ENCODE peak calls at places on chromosomes 1 and 21, in eight cellular contexts. Z is bronchial epithelial cell; K is tibial artery; E is stomach; G is uterus; P is CD8-positive, alpha-beta T cell; C is heart left ventricle; R is A549. B is an unnamed sample.

GRCh38 chr1:209768354-209768774 is 12.5 kb downstream of the TRAF3IP3 start:
- DNase-seq in Z (no peak), K (no peak), E (peak), G (no peak), P (peak), C (no peak), R (no peak), B (no peak)

GRCh38 chr21:31161157-31161556 is 122.9 kb upstream of the KRTAP19-8 start:
- DNase-seq in Z (peak), K (no peak), E (no peak), G (no peak), P (no peak), C (no peak), R (no peak), B (no peak)

GRCh38 chr1:15071936-15072335 is 81.6 kb upstream of the TMEM51 start:
- DNase-seq in Z (no peak), K (no peak), E (no peak), G (no peak), P (no peak), C (no peak), R (no peak), B (no peak)

GRCh38 chr21:43306911-43307676 is 119.8 kb downstream of the SIK1 start:
- DNase-seq in Z (peak), K (peak), E (peak), G (no peak), P (no peak), C (peak), R (peak), B (no peak)

GRCh38 chr21:37921091-37921490 is 4.8 kb upstream of the KCNJ6 start:
- DNase-seq in Z (no peak), K (no peak), E (no peak), G (no peak), P (no peak), C (no peak), R (no peak), B (no peak)

GRCh38 chr1:118783095-118783758 is 204.9 kb downstream of the TBX15 start:
- DNase-seq in Z (peak), K (no peak), E (no peak), G (no peak), P (no peak), C (no peak), R (no peak), B (no peak)

GRCh38 chr1:41331546-41331917 is 29.7 kb upstream of the FOXO6 start:
- DNase-seq in Z (no peak), K (no peak), E (no peak), G (no peak), P (no peak), C (no peak), R (no peak), B (no peak)

GRCh38 chr1:39277876-39278275 is 73.4 kb downstream of the MACF1 start:
- DNase-seq in Z (no peak), K (no peak), E (no peak), G (no peak), P (no peak), C (no peak), R (no peak), B (no peak)

GRCh38 chr1:231757101-231757404 is 130.5 kb downstream of the DISC1 start:
- DNase-seq in Z (no peak), K (no peak), E (no peak), G (no peak), P (no peak), C (no peak), R (no peak), B (no peak)

GRCh38 chr1:43414634-43415223 is 25.0 kb downstream of the SZT2 start:
- DNase-seq in Z (peak), K (no peak), E (peak), G (peak), P (peak), C (no peak), R (peak), B (no peak)

GRCh38 chr1:98523256-98523655 is 138.3 kb upstream of the SNX7 start:
- DNase-seq in Z (peak), K (no peak), E (no peak), G (no peak), P (no peak), C (no peak), R (no peak), B (no peak)

GRCh38 chr1:15370781-15371467 is 38.8 kb upstream of the EFHD2 start:
- DNase-seq in Z (no peak), K (no peak), E (peak), G (peak), P (no peak), C (peak), R (no peak), B (no peak)

GRCh38 chr1:244409648-244410164 is 42.0 kb downstream of the ADSS2 start:
- DNase-seq in Z (no peak), K (no peak), E (no peak), G (no peak), P (no peak), C (no peak), R (no peak), B (no peak)

GRCh38 chr1:111481387-111482221 is 7.8 kb downstream of the C1orf162 start:
- DNase-seq in Z (peak), K (peak), E (peak), G (peak), P (no peak), C (peak), R (peak), B (no peak)

GRCh38 chr1:187513190-187513589 is 684.4 kb downstream of the PLA2G4A start:
- DNase-seq in Z (peak), K (no peak), E (no peak), G (no peak), P (no peak), C (no peak), R (no peak), B (no peak)

GRCh38 chr1:192232859-192233417 is 74.7 kb downstream of the RGS18 start:
- DNase-seq in Z (no peak), K (no peak), E (no peak), G (no peak), P (no peak), C (no peak), R (no peak), B (no peak)

GRCh38 chr1:110535985-110536384 is 17.0 kb upstream of the KCNA10 start:
- DNase-seq in Z (no peak), K (no peak), E (no peak), G (no peak), P (no peak), C (no peak), R (no peak), B (no peak)

GRCh38 chr1:167066333-167067122 is 23.6 kb downstream of the GPA33 start:
- DNase-seq in Z (peak), K (peak), E (peak), G (peak), P (peak), C (peak), R (peak), B (no peak)

GRCh38 chr1:62977321-62977720 is 193.4 kb downstream of the ATG4C start:
- DNase-seq in Z (no peak), K (no peak), E (no peak), G (no peak), P (no peak), C (no peak), R (no peak), B (no peak)

GRCh38 chr1:186188004-186188539 is 187.0 kb downstream of the TPR start:
- DNase-seq in Z (peak), K (no peak), E (no peak), G (no peak), P (no peak), C (no peak), R (peak), B (no peak)

GRCh38 chr1:83769594-83770321 is 229.2 kb downstream of the TTLL7 start:
- DNase-seq in Z (no peak), K (no peak), E (no peak), G (no peak), P (no peak), C (no peak), R (no peak), B (no peak)

GRCh38 chr1:246317723-246318359 is 189.2 kb downstream of the SMYD3 start:
- DNase-seq in Z (peak), K (no peak), E (no peak), G (no peak), P (no peak), C (no peak), R (no peak), B (no peak)

GRCh38 chr1:11804666-11805453 is 904 bp downstream of the MTHFR start:
- DNase-seq in Z (peak), K (peak), E (peak), G (peak), P (no peak), C (peak), R (no peak), B (no peak)

GRCh38 chr1:24793762-24794161 is 48.5 kb downstream of the CLIC4 start:
- DNase-seq in Z (no peak), K (no peak), E (no peak), G (no peak), P (no peak), C (no peak), R (no peak), B (no peak)

GRCh38 chr1:214840366-214840765 is 237.4 kb downstream of the CENPF start:
- DNase-seq in Z (no peak), K (no peak), E (no peak), G (no peak), P (no peak), C (no peak), R (no peak), B (no peak)

GRCh38 chr1:207658904-207659485 is 14.1 kb downstream of the CR1L start:
- DNase-seq in Z (no peak), K (no peak), E (no peak), G (no peak), P (no peak), C (no peak), R (no peak), B (no peak)

GRCh38 chr1:89910780-89911179 is 84.1 kb upstream of the ZNF326 start:
- DNase-seq in Z (no peak), K (no peak), E (no peak), G (no peak), P (no peak), C (no peak), R (peak), B (no peak)

GRCh38 chr1:53715478-53715877 is 23.5 kb downstream of the GLIS1 start:
- DNase-seq in Z (no peak), K (no peak), E (no peak), G (no peak), P (no peak), C (no peak), R (no peak), B (no peak)
- TF ChIP-seq CTCF in Z (peak), K (no peak), E (peak), G (no peak), P (no peak), C (peak), R (peak), B (no peak)

DNA sequence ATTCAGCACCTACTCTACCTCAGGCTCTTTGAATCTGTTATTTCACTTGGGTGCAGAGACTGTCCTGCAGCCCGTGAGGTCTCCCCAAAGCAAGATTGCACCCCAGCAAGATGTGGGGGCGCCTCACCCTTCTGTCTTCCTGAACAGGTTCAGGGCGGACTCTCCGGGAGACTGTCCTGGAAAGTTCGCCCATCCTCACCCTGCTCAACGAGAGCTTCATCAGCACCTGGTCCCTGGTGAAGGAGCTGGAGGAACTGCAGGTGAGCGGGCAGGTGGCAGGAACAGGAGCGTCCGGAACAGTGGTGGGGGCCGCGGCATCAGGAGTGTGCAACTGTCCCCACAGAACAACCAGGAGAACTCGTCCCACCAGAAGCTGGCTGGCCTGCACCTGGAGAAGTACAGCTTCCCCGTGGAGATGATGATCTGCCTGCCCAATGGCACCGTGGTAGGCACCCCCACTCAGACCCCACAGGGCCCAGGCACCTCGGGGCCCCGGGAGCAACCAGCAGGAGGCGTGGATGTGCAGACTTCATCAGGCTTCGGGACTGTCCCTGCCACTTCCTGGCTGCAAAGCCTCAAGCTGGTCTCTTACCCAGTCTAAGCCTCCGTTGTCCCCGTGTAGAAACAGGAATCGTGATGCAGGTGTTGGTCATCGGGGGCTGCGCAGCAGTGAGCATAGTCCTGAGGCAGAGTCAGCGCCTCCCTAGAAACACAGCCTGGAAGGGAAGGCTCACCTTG is 5.9 kb upstream of the MTFR1L start:
- DNase-seq in Z (no peak), K (no peak), E (no peak), G (no peak), P (no peak), C (no peak), R (no peak), B (peak)
- TF ChIP-seq CTCF in Z (no peak), K (no peak), E (no peak), G (no peak), P (no peak), C (no peak), R (no peak), B (no peak)

GRCh38 chr1:48903291-48903690 is 126.6 kb upstream of the BEND5 start:
- DNase-seq in Z (no peak), K (no peak), E (no peak), G (no peak), P (no peak), C (no peak), R (no peak), B (no peak)
- TF ChIP-seq CTCF in Z (no peak), K (no peak), E (no peak), G (no peak), P (no peak), C (no peak), R (no peak), B (no peak)

DNA sequence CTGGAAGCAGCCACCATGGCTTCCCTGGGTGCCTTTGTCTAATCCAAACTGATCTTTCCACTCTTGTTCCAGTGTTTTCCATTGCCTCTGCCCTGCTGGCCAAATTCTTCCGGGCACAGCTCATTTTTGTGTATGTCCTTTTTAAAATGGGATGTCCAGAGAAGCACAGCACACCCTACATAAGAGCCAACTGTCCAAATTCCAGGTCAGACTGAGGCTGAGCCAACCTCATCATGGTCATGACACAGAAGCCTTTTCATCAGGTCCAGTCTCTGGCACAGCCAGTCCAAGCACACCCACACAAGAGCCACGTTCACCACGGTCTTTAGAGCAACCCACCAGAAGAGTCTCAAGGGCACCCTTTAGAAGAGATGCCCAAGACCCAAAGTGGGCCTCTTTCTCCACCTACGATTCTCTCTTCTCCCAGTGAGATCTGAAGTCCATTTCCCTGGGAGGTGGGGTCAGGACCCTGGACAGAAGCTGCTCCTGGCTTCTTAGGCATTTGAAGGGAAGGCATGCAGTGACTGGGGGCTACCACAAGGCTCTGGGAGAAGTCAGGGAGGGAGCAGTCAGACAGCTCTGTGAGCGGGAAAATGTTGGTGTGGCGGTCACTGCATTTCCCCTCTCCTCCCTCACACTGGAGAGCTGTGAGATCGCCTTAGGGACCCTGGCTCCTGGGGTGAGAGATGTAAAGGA is 53.2 kb downstream of the SYT2 start:
- DNase-seq in Z (peak), K (no peak), E (no peak), G (no peak), P (no peak), C (no peak), R (peak), B (no peak)
- TF ChIP-seq CTCF in Z (peak), K (no peak), E (no peak), G (no peak), P (no peak), C (peak), R (no peak), B (no peak)

GRCh38 chr1:65717815-65718454 is 74.8 kb upstream of the PDE4B start:
- DNase-seq in Z (no peak), K (no peak), E (no peak), G (no peak), P (no peak), C (no peak), R (no peak), B (no peak)
- TF ChIP-seq CTCF in Z (no peak), K (no peak), E (no peak), G (no peak), P (no peak), C (no peak), R (no peak), B (no peak)

GRCh38 chr1:16984717-16985116 is 4.3 kb upstream of the MFAP2 start:
- DNase-seq in Z (peak), K (peak), E (no peak), G (peak), P (no peak), C (peak), R (no peak), B (peak)

GRCh38 chr1:16986113-16986512 is 5.7 kb upstream of the MFAP2 start:
- DNase-seq in Z (no peak), K (no peak), E (no peak), G (no peak), P (no peak), C (no peak), R (no peak), B (no peak)

GRCh38 chr1:16988210-16988609 is 7.8 kb upstream of the MFAP2 start:
- DNase-seq in Z (no peak), K (no peak), E (no peak), G (no peak), P (no peak), C (no peak), R (no peak), B (no peak)

GRCh38 chr1:16989676-16990391 is 9.4 kb upstream of the MFAP2 start:
- DNase-seq in Z (no peak), K (no peak), E (no peak), G (no peak), P (no peak), C (no peak), R (no peak), B (no peak)

GRCh38 chr1:16986596-16987361 is 6.4 kb upstream of the MFAP2 start:
- DNase-seq in Z (no peak), K (no peak), E (no peak), G (no peak), P (no peak), C (no peak), R (peak), B (no peak)
- TF ChIP-seq CTCF in Z (peak), K (no peak), E (no peak), G (no peak), P (no peak), C (no peak), R (peak), B (no peak)

DNA sequence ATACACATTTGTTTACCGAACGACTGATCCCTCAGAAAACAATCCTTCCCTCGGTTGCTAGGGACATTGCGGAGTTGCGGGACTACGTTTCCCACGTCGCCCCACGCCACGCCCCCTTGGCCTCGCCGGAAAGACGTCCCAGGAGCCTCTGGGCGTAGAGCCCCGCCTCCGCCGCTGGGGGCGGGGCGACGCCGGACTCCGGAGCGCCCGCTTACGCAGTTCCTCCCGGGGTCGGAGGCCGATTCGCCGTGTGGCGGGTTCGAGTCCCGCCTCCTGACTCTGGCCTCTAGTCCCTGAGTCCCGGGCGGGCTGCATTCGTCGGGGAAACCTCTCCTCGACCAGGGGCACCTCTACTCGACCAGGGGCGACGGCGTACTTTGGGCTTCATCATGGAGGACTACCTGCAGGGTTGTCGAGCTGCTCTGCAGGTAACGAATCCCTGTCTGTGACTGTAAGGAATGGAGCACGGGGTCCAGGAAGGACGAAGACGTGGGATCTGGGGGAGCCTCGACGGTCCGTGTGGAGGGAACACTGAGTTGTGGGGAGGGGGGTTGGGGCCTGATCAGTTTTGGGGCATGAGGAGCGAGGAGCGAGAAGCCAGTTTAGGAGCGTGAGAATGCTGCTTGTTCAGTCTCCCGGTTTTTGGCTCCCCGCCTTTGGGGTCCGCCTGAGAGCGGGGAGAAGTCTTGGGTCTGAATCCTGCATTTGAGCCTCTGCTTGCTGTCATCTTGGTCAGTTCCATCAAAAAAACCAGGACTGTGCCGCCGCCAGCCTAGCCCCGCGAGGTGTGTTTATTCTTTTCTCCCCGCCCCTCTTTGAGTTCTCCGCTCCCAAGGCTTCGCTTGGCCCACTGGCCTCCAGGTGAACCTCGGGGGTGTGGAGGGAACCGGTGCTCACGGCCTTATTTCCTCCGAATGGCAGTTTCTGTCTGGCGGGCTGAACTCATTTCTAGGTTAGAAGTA is at the start of gene PRUNE1:
- DNase-seq in Z (peak), K (peak), E (peak), G (peak), P (peak), C (peak), R (peak), B (peak)
- TF ChIP-seq CTCF in Z (no peak), K (peak), E (no peak), G (peak), P (no peak), C (no peak), R (no peak), B (no peak)

DNA sequence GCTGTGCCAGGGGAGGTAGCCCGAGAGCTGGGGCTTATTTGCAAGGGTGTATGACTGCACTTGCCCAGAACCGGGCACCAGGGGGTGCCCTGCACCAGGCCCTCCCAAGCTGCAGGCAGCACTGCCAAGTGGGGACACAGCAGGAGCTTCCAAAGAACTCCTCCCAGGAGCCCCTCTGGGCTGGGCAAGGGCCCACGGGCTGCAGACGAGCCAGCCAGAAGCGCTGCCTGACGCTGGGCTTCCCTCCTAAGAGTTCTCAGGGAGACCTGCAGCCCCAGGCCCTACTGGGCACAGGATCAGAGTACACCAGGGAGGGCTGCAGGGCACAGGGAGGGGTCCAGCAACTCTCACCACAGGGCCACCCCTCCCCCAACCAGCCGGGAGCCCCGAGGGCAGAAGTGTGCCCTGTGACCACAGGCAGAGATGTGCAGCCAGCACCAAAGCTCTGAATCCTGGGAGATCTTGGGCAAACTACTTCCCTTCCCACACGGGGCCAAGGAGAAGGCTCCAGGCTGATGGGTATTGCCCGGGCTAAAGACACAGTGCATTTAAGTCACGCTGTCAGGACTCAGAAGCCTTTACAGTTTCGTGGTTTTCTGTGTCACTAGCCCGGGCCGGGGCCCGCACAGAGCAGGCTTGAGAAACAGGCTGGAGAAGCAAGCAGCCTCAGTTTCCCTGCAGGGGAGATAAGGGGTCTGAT is 63.4 kb downstream of the KCNAB2 start:
- DNase-seq in Z (peak), K (no peak), E (no peak), G (no peak), P (no peak), C (peak), R (peak), B (no peak)
- TF ChIP-seq CTCF in Z (peak), K (no peak), E (peak), G (no peak), P (no peak), C (peak), R (peak), B (no peak)

B was measured in coronary artery.